ENCODE peak calls at places on chromosome 6, in four cellular contexts. B, U, Y and S are unnamed samples.

GRCh38 chr6:21678990-21679389 is 85.4 kb downstream of the SOX4 start:
- DNase-seq in Y (peak), U (no peak), B (no peak), S (peak)

GRCh38 chr6:131979515-131980337 is 28.6 kb upstream of the CCN2 start:
- DNase-seq in Y (no peak), U (no peak), B (no peak), S (peak)

GRCh38 chr6:36839819-36840379 is 655 bp upstream of the CPNE5 start:
- DNase-seq in B (no peak), U (peak), Y (peak), S (no peak)

GRCh38 chr6:39301606-39302005 is 12.6 kb downstream of the KCNK17 start:
- DNase-seq in B (no peak), U (peak), Y (no peak), S (no peak)

GRCh38 chr6:7518853-7519252 is 22.6 kb upstream of the DSP start:
- DNase-seq in Y (no peak), B (no peak), U (no peak), S (no peak)

GRCh38 chr6:23394699-23395098 is 731.3 kb upstream of the NRSN1 start:
- DNase-seq in B (no peak), Y (no peak), U (no peak), S (no peak)

GRCh38 chr6:135311446-135312200 is 130.5 kb downstream of the MYB start:
- DNase-seq in U (no peak), Y (no peak), B (no peak), S (no peak)

GRCh38 chr6:160279850-160280249 is 21.2 kb upstream of the SLC22A2 start:
- DNase-seq in U (no peak), Y (no peak), B (no peak), S (no peak)

GRCh38 chr6:72974276-72974675 is 251.0 kb downstream of the KHDC1L start:
- DNase-seq in U (no peak), B (no peak), Y (no peak), S (no peak)

GRCh38 chr6:26408828-26409730 is 7.0 kb downstream of the BTN3A1 start:
- DNase-seq in Y (no peak), U (no peak), B (no peak), S (no peak)

GRCh38 chr6:157885211-157885788 is 62.3 kb downstream of the SNX9 start:
- DNase-seq in U (no peak), Y (no peak), B (no peak), S (peak)

GRCh38 chr6:117956386-117956785 is 49.3 kb downstream of the SLC35F1 start:
- DNase-seq in B (no peak), U (no peak), Y (no peak), S (no peak)

GRCh38 chr6:33733294-33734007 is 13.3 kb downstream of the IP6K3 start:
- DNase-seq in Y (no peak), U (no peak), B (no peak), S (no peak)

GRCh38 chr6:16316741-16317251 is 78.4 kb downstream of the GMPR start:
- DNase-seq in B (no peak), Y (peak), U (peak), S (peak)

GRCh38 chr6:84804720-84805119 is 40.3 kb upstream of the TBX18 start:
- DNase-seq in Y (no peak), U (no peak), B (no peak), S (no peak)

GRCh38 chr6:95866732-95867131 is 149.0 kb upstream of the FUT9 start:
- DNase-seq in Y (no peak), U (peak), B (peak), S (no peak)

GRCh38 chr6:45737331-45738056 is 278.2 kb downstream of the CLIC5 start:
- DNase-seq in Y (no peak), U (no peak), B (no peak), S (no peak)

GRCh38 chr6:28841290-28841689 is 82.5 kb downstream of the TRIM27 start:
- DNase-seq in U (no peak), Y (no peak), B (no peak), S (no peak)

GRCh38 chr6:105452924-105453756 is 50.3 kb upstream of the PREP start:
- DNase-seq in B (no peak), Y (no peak), U (no peak), S (peak)

GRCh38 chr6:170253226-170253909 is 37.5 kb downstream of the DLL1 start:
- DNase-seq in U (no peak), Y (no peak), B (no peak), S (no peak)

GRCh38 chr6:161023316-161023715 is 31.7 kb downstream of the MAP3K4 start:
- DNase-seq in Y (no peak), U (no peak), B (no peak), S (no peak)

GRCh38 chr6:30325873-30326445 is 768 bp upstream of the TRIM39 start:
- DNase-seq in U (peak), Y (peak), B (peak), S (no peak)

GRCh38 chr6:56789879-56790278 is 147.2 kb upstream of the DST start:
- DNase-seq in B (no peak), Y (no peak), U (no peak), S (peak)

GRCh38 chr6:20334334-20334733 is 67.3 kb upstream of the E2F3 start:
- DNase-seq in B (no peak), Y (no peak), U (no peak), S (no peak)

GRCh38 chr6:143999406-143999805 is 8.7 kb downstream of the PLAGL1 start:
- DNase-seq in Y (no peak), B (no peak), U (no peak), S (peak)

GRCh38 chr6:39684790-39685485 is 40.3 kb downstream of the KIF6 start:
- DNase-seq in Y (no peak), U (no peak), B (no peak), S (no peak)

GRCh38 chr6:163741342-163741741 is 326.8 kb downstream of the QKI start:
- DNase-seq in B (no peak), Y (no peak), U (no peak), S (no peak)

DNA sequence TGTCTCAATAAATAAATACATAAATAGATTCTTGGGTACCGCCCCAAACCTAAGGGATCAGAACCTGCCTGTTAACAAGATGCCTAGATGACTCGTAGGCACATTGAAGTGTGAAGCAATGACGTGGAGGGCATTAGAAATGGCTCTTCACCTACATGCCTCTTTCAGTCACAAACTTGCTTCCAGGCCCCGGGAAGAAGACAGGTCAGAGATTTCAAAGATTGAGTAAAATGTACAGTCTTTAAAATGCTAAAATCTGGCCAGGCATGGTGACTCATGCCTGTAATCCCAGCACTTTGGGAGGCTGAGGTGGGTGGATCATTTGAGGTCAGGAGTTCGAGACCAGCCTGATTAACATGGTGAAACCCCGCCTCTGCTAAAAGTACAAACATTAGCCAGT is 480.8 kb upstream of the JARID2 start:
- DNase-seq in B (no peak), U (no peak), Y (no peak), S (no peak)
- TF ChIP-seq MAX in B (no peak), U (no peak), Y (no peak), S (no peak)

DNA sequence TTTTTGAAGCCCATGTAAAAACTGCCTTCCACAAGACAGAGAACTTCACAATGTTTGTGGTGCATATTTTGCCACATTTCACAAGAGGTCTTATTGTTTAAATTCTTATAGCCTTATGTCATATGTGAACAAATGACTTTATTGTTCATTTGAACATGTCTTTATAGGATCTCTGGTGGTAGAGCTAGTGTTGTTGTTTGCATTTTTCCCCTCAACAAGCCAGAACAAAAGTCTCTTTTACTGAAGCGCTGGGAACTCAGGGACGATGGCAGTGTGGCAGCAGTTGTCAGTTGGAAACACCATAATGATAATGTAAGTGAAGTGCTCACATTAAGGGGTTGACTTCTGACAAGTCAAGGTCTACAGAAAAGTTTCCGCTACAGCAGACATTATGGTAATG is 179.9 kb downstream of the GJA10 start:
- DNase-seq in U (no peak), B (no peak), Y (no peak), S (no peak)
- TF ChIP-seq MAX in U (no peak), B (no peak), Y (no peak), S (no peak)

DNA sequence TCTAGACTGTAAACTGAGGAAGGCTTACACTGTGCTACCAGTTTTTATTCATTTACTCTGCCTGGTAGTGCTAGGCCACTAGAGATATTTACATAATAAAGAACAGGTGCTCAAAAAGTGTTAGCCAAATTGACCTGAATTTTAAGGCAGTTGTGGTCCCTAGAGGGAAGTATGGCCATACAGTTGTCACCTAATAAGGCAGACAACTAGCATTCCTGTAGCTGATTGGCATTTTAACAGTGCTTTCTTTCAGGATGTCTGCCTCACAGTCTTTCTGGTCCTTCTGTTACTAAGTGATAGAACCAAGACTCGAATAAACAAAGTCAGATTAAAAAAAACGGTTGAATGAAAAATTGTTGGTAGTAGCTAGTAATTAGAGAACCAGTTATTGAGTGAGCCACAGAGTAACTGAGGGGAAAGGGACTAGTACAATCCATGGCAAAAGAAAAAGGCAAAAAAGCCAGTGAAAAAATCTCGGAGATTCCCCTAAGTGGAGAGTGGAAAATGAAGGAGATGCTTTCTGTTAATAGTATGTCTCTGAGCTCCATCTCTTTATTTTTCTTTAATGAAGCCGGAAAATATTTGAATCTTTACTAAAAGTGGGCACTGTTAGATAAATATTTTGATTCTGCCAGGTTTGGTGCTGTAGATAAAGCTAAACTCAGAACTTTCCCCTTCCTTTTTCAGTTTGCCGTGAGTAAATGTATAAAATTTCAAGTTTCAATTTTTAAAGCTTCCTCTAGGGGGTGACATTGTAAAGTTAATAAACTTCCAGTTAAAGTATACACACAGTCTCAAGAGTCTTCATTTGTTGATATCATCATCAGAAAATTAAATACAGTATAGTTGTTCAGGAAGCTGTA is 9.1 kb downstream of the VTA1 start:
- DNase-seq in Y (peak), B (peak), U (peak), S (peak)
- TF ChIP-seq MAX in Y (no peak), B (no peak), U (no peak), S (no peak)

DNA sequence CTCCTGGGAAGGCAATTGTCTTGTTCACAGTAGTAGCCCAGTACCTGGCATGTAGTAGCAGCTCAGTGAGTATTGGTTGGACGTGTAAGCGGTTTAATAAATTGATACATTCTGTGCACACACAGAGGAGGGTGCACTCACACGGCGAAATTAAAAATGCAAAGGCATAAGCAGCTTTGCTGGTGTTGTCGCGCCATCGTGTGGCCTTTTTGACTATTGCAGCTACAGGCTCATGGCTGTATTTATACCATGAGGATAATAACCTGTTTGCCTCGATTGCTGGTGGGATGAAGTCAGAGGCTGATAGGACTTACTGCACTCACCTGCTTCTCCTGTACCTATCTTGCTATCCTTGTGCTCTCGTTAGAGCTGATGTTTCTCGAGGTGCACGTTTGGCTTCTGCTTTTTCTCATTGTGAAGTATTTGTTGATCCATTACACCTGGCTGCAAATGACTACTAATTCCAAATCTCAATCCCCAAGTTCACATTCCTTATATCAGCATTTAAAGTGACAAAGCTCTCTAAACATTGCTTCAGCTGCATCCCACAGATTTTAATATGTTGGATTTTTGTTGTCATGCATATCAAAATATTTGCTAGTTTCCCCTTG is 61.5 kb downstream of the TBXT start:
- DNase-seq in Y (peak), B (no peak), U (peak), S (peak)
- TF ChIP-seq MAX in Y (no peak), B (no peak), U (no peak), S (no peak)

DNA sequence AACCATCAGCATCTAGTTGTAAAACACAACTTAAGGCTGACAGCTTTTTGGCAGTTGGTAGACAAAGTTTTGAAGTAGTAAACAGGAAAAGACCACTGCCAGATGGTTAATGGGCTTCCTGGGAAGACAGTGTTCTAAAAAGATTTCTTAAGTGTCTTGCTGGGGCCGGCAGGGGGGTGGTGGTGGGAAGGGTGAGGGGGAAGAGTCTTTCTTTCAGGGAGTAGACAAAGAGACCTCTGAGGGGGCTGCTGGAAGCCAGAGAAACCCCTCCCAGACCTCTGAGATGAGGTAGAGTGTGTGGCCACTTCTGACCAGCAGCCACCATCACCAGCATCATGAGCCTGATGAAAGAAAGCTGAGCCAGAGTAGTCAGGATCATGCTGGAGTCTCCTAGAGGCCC is 784.9 kb downstream of the TENT5A start:
- DNase-seq in U (no peak), Y (no peak), B (no peak), S (peak)
- TF ChIP-seq MAX in U (no peak), Y (no peak), B (no peak), S (no peak)